ENCODE peak calls at places on chromosomes 12 and 14, in five cellular contexts. B, R, L, A and T are unnamed samples.

GRCh38 chr12:7833831-7834230 is 38.9 kb downstream of the SLC2A14 start:
- DNase-seq in B (no peak), R (no peak), L (no peak), A (no peak), T (no peak)

GRCh38 chr12:23895792-23896218 is 53.7 kb downstream of the SOX5 start:
- DNase-seq in B (peak), R (peak), L (no peak), A (peak), T (peak)

GRCh38 chr14:76773188-76773885 is 12.1 kb downstream of the VASH1 start:
- DNase-seq in B (no peak), R (peak), L (peak), A (no peak), T (no peak)

GRCh38 chr14:91374897-91375747 is 42.5 kb downstream of the CCDC88C start:
- DNase-seq in B (peak), R (no peak), L (no peak), A (no peak), T (no peak)

GRCh38 chr12:131848753-131849152 is 20.6 kb downstream of the MMP17 start:
- DNase-seq in B (no peak), R (no peak), L (no peak), A (no peak), T (no peak)

GRCh38 chr12:39780527-39781446 is 161.2 kb upstream of the ABCD2 start:
- DNase-seq in B (peak), R (no peak), L (no peak), A (no peak), T (no peak)

GRCh38 chr12:6786416-6787094 is 2.8 kb upstream of the CD4 start:
- DNase-seq in B (no peak), R (no peak), L (no peak), A (no peak), T (no peak)

GRCh38 chr12:46450279-46450748 is 77.7 kb upstream of the SLC38A2 start:
- DNase-seq in B (no peak), R (no peak), L (no peak), A (no peak), T (no peak)

GRCh38 chr14:90487031-90487430 is 90.2 kb downstream of the CALM1 start:
- DNase-seq in B (peak), R (no peak), L (no peak), A (no peak), T (no peak)

GRCh38 chr12:111529424-111530368 is 69.4 kb downstream of the ATXN2 start:
- DNase-seq in B (peak), R (peak), L (peak), A (peak), T (peak)

GRCh38 chr14:57575482-57575881 is 81.8 kb upstream of the CCDC198 start:
- DNase-seq in B (peak), R (no peak), L (no peak), A (no peak), T (no peak)

GRCh38 chr12:64883264-64884163 is 59.1 kb downstream of the TBC1D30 start:
- DNase-seq in B (no peak), R (peak), L (no peak), A (no peak), T (no peak)

GRCh38 chr12:51592034-51592705 is 1.1 kb downstream of the SCN8A start:
- DNase-seq in B (no peak), R (no peak), L (no peak), A (no peak), T (no peak)

GRCh38 chr14:59215353-59215752 is 26.9 kb downstream of the DAAM1 start:
- DNase-seq in B (no peak), R (peak), L (no peak), A (no peak), T (peak)

GRCh38 chr14:95025218-95025617 is 132.1 kb downstream of the DICER1 start:
- DNase-seq in B (no peak), R (no peak), L (no peak), A (no peak), T (no peak)

GRCh38 chr12:105986779-105987686 is 151.7 kb downstream of the NUAK1 start:
- DNase-seq in B (no peak), R (no peak), L (no peak), A (no peak), T (no peak)

GRCh38 chr14:32727827-32728226 is 210.9 kb upstream of the NPAS3 start:
- DNase-seq in B (no peak), R (no peak), L (no peak), A (peak), T (peak)

GRCh38 chr14:76083796-76084195 is 67.9 kb upstream of the GPATCH2L start:
- DNase-seq in B (no peak), R (no peak), L (no peak), A (no peak), T (no peak)

GRCh38 chr14:75578786-75579781 is 664 bp downstream of the FLVCR2 start:
- DNase-seq in B (no peak), R (peak), L (no peak), A (peak), T (no peak)

GRCh38 chr12:53324113-53324778 is 2.8 kb upstream of the AAAS start:
- DNase-seq in B (no peak), R (no peak), L (peak), A (no peak), T (peak)

GRCh38 chr14:93683241-93683640 is 105.0 kb downstream of the PRIMA1 start:
- DNase-seq in B (no peak), R (no peak), L (no peak), A (peak), T (no peak)

GRCh38 chr14:53325176-53325806 is 172.2 kb upstream of the DDHD1 start:
- DNase-seq in B (no peak), R (peak), L (no peak), A (no peak), T (peak)

GRCh38 chr14:27917896-27918295 is 848.7 kb upstream of the FOXG1 start:
- DNase-seq in B (no peak), R (no peak), L (no peak), A (no peak), T (no peak)

GRCh38 chr14:92039073-92039719 is 663 bp downstream of the TRIP11 start:
- DNase-seq in B (peak), R (peak), L (no peak), A (no peak), T (no peak)

GRCh38 chr14:95452176-95452889 is 64.1 kb downstream of the SYNE3 start:
- DNase-seq in B (no peak), R (peak), L (no peak), A (no peak), T (peak)